ENCODE peak calls at places on chromosomes 11 and 22, in eight cellular contexts. T is progenitor cell of endocrine pancreas, G is Calu3, W is astrocyte of the spinal cord, E is right lobe of liver, N is RWPE2, X is GM13977, R is mammary epithelial cell. O is an unnamed sample.

GRCh38 chr11:1041471-1041870 is 5.0 kb upstream of the MUC6 start:
- DNase-seq in W (no peak), T (no peak), G (no peak), E (no peak), N (no peak), X (no peak), R (no peak), O (no peak)

GRCh38 chr11:134069426-134069921 is 602 bp downstream of the JAM3 start:
- DNase-seq in W (peak), X (no peak), E (no peak), R (no peak), T (no peak), N (no peak), G (no peak), O (peak)

GRCh38 chr11:130074736-130075135 is 5.0 kb downstream of the APLP2 start:
- DNase-seq in X (no peak), T (no peak), N (no peak), G (no peak), E (no peak), R (no peak), W (no peak), O (no peak)

GRCh38 chr11:1353383-1354124 is 36.2 kb upstream of the BRSK2 start:
- DNase-seq in X (no peak), G (no peak), E (no peak), T (no peak), N (no peak), R (no peak), W (no peak), O (no peak)

GRCh38 chr22:50261615-50262459 is at the start of gene MAPK12:
- DNase-seq in G (peak), N (no peak), R (no peak), E (no peak), X (peak), T (peak), W (no peak), O (peak)

GRCh38 chr11:33445761-33446161 is 188.6 kb downstream of the HIPK3 start:
- DNase-seq in G (no peak), E (no peak), X (no peak), W (peak), T (no peak), R (no peak), N (no peak), O (no peak)

GRCh38 chr11:57819272-57819979 is 57.8 kb downstream of the CTNND1 start:
- DNase-seq in T (no peak), E (no peak), R (no peak), W (no peak), N (no peak), G (no peak), X (no peak), O (no peak)

GRCh38 chr22:30332551-30332950 is 5.8 kb upstream of the TBC1D10A start:
- DNase-seq in X (no peak), G (no peak), W (no peak), E (no peak), N (no peak), R (no peak), T (no peak), O (no peak)

GRCh38 chr22:23182289-23183106 is 2.2 kb downstream of the BCR start:
- DNase-seq in R (peak), T (no peak), N (no peak), E (no peak), X (peak), W (no peak), G (peak), O (peak)

GRCh38 chr11:27296406-27296994 is 66.5 kb downstream of the CCDC34 start:
- DNase-seq in T (no peak), R (peak), W (peak), X (peak), E (no peak), N (no peak), G (peak), O (no peak)

GRCh38 chr11:18013790-18014507 is 1.1 kb upstream of the SERGEF start:
- DNase-seq in R (no peak), T (no peak), X (no peak), E (no peak), N (no peak), W (peak), G (no peak), O (peak)

GRCh38 chr22:39613549-39613921 is 43.0 kb downstream of the CACNA1I start:
- DNase-seq in E (no peak), N (no peak), R (no peak), T (no peak), W (no peak), G (no peak), X (no peak), O (no peak)

GRCh38 chr11:117231637-117232021 is 244 bp downstream of the PCSK7 start:
- DNase-seq in N (no peak), T (no peak), X (no peak), W (no peak), R (no peak), G (no peak), E (no peak), O (no peak)

GRCh38 chr11:93444671-93445073 is 98.5 kb downstream of the SMCO4 start:
- DNase-seq in X (no peak), E (no peak), T (peak), W (peak), R (peak), N (no peak), G (no peak), O (peak)

GRCh38 chr11:118910309-118911112 is 15.2 kb downstream of the BCL9L start:
- DNase-seq in T (peak), R (peak), W (peak), E (peak), N (peak), G (peak), X (no peak), O (peak)

GRCh38 chr11:109552376-109552775 is 130.4 kb downstream of the C11orf87 start:
- DNase-seq in W (no peak), E (no peak), T (no peak), G (no peak), X (no peak), R (peak), N (no peak), O (no peak)

GRCh38 chr22:36220457-36220921 is 18.8 kb downstream of the APOL2 start:
- DNase-seq in X (no peak), E (no peak), N (no peak), G (no peak), T (no peak), W (peak), R (no peak), O (no peak)

GRCh38 chr11:102587722-102588121 is 37.4 kb downstream of the MMP20 start:
- DNase-seq in W (no peak), N (no peak), T (no peak), X (no peak), G (no peak), E (no peak), R (no peak), O (no peak)

GRCh38 chr11:18144243-18144642 is 11.9 kb downstream of the MRGPRX3 start:
- DNase-seq in R (peak), E (no peak), W (no peak), X (no peak), G (peak), N (no peak), T (no peak), O (no peak)

GRCh38 chr11:58919561-58919960 is 19.7 kb upstream of the GLYATL1 start:
- DNase-seq in R (no peak), W (peak), N (no peak), T (no peak), E (no peak), X (no peak), G (no peak), O (no peak)

GRCh38 chr11:8252388-8252787 is 11.3 kb downstream of the LMO1 start:
- DNase-seq in X (no peak), N (no peak), R (no peak), G (no peak), T (no peak), E (peak), W (no peak), O (no peak)

GRCh38 chr11:133202816-133203215 is 329.5 kb downstream of the OPCML start:
- DNase-seq in R (no peak), W (no peak), G (no peak), E (no peak), T (no peak), X (no peak), N (no peak), O (no peak)

GRCh38 chr11:69640995-69641581 is at the start of gene CCND1:
- DNase-seq in G (peak), W (peak), T (peak), N (peak), X (peak), E (peak), R (peak), O (peak)

GRCh38 chr11:55942785-55943392 is 6.7 kb upstream of the OR5I1 start:
- DNase-seq in R (peak), N (no peak), G (peak), E (no peak), X (peak), T (no peak), W (peak), O (no peak)

GRCh38 chr22:24324137-24324536 is 53.5 kb downstream of the SPECC1L start:
- DNase-seq in E (no peak), W (no peak), G (no peak), R (no peak), T (no peak), N (no peak), X (no peak), O (no peak)

GRCh38 chr11:41795004-41795403 is 335.6 kb upstream of the LRRC4C start:
- DNase-seq in T (no peak), X (no peak), R (peak), N (no peak), G (no peak), W (no peak), E (no peak), O (no peak)

GRCh38 chr11:74820763-74821162 is 72.1 kb downstream of the RNF169 start:
- DNase-seq in E (no peak), G (no peak), R (peak), T (no peak), N (no peak), X (no peak), W (peak), O (no peak)

GRCh38 chr11:86473991-86474833 is 99.5 kb downstream of the CCDC81 start:
- DNase-seq in T (no peak), X (no peak), W (no peak), N (no peak), R (peak), E (no peak), G (no peak), O (no peak)

GRCh38 chr11:60880635-60881282 is 13.4 kb downstream of the ZP1 start:
- DNase-seq in T (no peak), E (no peak), R (no peak), X (no peak), G (no peak), N (no peak), W (no peak), O (peak)

GRCh38 chr11:68382358-68382998 is 70.1 kb downstream of the LRP5 start:
- DNase-seq in W (no peak), T (no peak), E (no peak), R (no peak), X (no peak), G (no peak), N (no peak), O (no peak)

GRCh38 chr11:133520707-133521106 is 11.6 kb downstream of the OPCML start:
- DNase-seq in R (no peak), E (peak), T (no peak), G (no peak), X (no peak), N (no peak), W (no peak), O (no peak)

GRCh38 chr22:37920131-37920530 is 14.0 kb downstream of the MICALL1 start:
- DNase-seq in W (no peak), R (no peak), X (no peak), E (no peak), T (no peak), G (no peak), N (no peak), O (no peak)

GRCh38 chr11:47467372-47467771 is 18.4 kb upstream of the RAPSN start:
- DNase-seq in E (peak), R (no peak), T (no peak), G (no peak), X (no peak), N (no peak), W (no peak), O (no peak)

GRCh38 chr11:63362196-63362829 is 7.3 kb upstream of the SLC22A9 start:
- DNase-seq in E (no peak), T (no peak), R (no peak), X (no peak), G (no peak), N (no peak), W (no peak), O (no peak)

GRCh38 chr11:76578655-76579046 is 91.9 kb downstream of the LRRC32 start:
- DNase-seq in N (no peak), W (peak), T (no peak), X (no peak), R (no peak), E (peak), G (no peak), O (peak)

GRCh38 chr11:76579752-76580151 is 90.8 kb downstream of the LRRC32 start:
- DNase-seq in R (no peak), G (no peak), T (no peak), X (no peak), E (no peak), N (no peak), W (no peak), O (no peak)

GRCh38 chr11:76577921-76578654 is 92.5 kb downstream of the LRRC32 start:
- DNase-seq in G (no peak), T (no peak), W (no peak), R (no peak), X (no peak), E (no peak), N (no peak), O (no peak)

GRCh38 chr11:76577199-76577920 is 93.2 kb downstream of the LRRC32 start:
- DNase-seq in T (no peak), N (peak), X (no peak), E (peak), W (peak), R (peak), G (peak), O (peak)

DNA sequence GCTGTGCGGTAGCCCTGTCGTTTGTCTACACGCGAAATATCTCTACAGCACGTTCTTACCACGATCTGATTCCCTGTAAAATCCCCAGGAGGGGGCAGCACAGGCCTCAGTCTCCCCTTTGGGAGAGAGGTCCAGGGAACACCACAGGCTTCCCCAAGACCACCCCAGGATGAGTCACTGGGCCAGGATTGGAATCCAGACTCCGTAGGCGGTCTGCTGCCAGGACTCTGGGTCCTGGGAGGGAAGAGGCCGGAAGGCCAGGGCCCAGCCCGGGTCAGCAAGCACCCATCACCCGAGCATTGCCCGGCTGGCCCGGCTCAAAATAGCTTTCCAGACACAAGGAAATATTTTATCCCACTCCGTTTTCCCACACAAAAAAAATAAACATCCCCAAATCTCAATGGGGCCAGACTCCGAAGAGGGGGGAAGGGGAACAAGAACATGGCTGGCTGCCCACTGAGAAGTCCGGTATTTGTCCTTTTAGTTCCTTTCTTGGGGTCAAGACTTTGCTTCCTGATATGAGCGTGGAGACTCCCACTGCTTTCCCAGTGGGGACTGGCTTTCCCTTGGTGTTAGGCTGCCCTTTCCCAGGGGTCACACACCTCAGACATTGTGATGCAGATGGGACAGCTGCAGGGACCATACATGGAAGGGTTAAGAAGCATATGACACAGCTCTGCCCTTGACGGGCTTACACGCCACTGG is 91.3 kb downstream of the LRRC32 start:
- DNase-seq in G (no peak), R (no peak), W (peak), T (no peak), N (no peak), E (peak), X (no peak), O (no peak)
- TF ChIP-seq CTCF in G (no peak), R (no peak), W (peak), T (no peak), N (no peak), E (no peak), X (no peak), O (no peak)

DNA sequence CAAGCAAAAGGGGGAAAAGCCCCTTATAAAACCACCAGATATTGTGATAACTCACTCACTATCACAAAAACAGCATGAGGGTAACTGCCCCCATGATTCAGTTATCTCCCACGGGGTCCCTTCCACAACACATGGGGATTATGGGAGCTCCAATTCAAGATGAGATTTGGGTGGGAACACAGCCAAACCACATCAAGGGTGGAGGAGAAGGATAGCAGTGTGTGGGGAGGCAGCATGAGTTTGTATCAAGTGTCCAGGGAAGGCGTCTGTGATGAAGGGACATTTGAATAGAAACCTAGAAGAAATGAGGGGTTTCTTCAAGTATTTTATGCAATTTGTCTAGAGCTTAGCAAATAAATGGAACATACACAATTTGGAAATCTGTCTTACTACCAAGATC is 98.2 kb downstream of the SLC1A2 start:
- DNase-seq in T (no peak), W (no peak), G (no peak), N (no peak), E (no peak), R (no peak), X (no peak), O (no peak)
- TF ChIP-seq CTCF in T (no peak), W (no peak), G (no peak), N (no peak), E (no peak), R (no peak), X (no peak), O (no peak)

GRCh38 chr11:65380460-65381126 is 1.9 kb downstream of the SLC25A45 start:
- DNase-seq in N (no peak), G (no peak), R (no peak), T (no peak), W (no peak), X (no peak), E (no peak), O (no peak)
- TF ChIP-seq CTCF in N (no peak), G (no peak), R (peak), T (peak), W (no peak), X (no peak), E (no peak), O (no peak)

GRCh38 chr11:94521684-94522083 is 9.4 kb downstream of the C11orf97 start:
- DNase-seq in N (no peak), E (no peak), T (no peak), W (no peak), G (no peak), R (no peak), X (peak), O (no peak)
- TF ChIP-seq CTCF in N (peak), E (peak), T (peak), W (peak), G (no peak), R (peak), X (peak), O (peak)

DNA sequence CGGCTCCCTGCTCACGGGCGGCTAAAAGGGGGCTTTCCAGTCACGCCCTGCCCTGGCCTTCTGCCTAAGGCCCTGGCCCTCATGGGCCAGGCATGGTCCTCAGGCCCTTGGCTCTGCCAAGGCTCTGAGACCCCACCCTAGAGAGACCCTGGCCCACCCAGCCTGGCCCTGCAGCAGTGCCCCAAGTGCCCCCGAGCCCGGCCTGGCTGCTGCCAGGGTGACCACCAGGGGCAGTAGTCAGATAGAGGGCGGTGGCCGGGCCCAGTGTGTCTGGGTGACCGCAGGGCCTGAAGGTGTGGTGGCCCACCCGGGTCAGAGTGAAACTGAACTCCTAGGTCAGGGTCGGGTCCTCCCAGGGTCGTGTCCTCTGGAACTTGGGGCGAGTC is 29.4 kb upstream of the CCDC188 start:
- DNase-seq in X (no peak), W (no peak), N (no peak), T (no peak), R (no peak), G (peak), E (no peak), O (no peak)
- TF ChIP-seq CTCF in X (no peak), W (peak), N (no peak), T (peak), R (peak), G (peak), E (no peak), O (peak)

GRCh38 chr11:105466582-105467228 is 143.2 kb upstream of the GRIA4 start:
- DNase-seq in R (peak), N (peak), E (no peak), T (no peak), X (no peak), W (peak), G (peak), O (no peak)

GRCh38 chr11:105468154-105468553 is 141.7 kb upstream of the GRIA4 start:
- DNase-seq in N (no peak), G (no peak), W (no peak), R (no peak), T (no peak), X (no peak), E (no peak), O (no peak)

DNA sequence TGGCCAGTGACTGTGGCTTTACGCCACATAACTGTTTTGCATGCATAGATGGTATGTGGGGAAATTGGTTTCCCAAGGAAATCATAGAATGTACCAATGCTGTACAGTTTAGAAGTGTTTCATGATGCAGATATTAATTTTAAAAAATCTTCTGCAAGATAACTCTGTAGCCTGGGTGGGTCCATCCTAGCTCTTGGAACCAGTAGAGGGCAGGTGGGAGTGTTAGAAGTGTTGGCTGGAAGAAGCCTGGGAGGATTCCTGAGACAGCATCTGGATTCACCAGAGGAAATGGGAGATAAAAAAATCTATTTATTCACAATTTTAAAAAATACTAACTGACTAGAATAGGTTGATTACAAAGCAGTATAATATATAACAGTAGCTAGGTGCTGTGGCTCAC is 139.9 kb upstream of the GRIA4 start:
- DNase-seq in R (no peak), E (no peak), W (no peak), X (no peak), T (no peak), N (no peak), G (no peak), O (no peak)
- TF ChIP-seq CTCF in R (no peak), E (no peak), W (no peak), X (no peak), T (no peak), N (no peak), G (no peak), O (no peak)

GRCh38 chr11:31045335-31045734 is 324.2 kb downstream of the DCDC1 start:
- DNase-seq in R (no peak), W (peak), E (no peak), N (no peak), G (no peak), T (no peak), X (no peak), O (no peak)
- TF ChIP-seq CTCF in R (peak), W (peak), E (peak), N (peak), G (no peak), T (peak), X (peak), O (peak)

DNA sequence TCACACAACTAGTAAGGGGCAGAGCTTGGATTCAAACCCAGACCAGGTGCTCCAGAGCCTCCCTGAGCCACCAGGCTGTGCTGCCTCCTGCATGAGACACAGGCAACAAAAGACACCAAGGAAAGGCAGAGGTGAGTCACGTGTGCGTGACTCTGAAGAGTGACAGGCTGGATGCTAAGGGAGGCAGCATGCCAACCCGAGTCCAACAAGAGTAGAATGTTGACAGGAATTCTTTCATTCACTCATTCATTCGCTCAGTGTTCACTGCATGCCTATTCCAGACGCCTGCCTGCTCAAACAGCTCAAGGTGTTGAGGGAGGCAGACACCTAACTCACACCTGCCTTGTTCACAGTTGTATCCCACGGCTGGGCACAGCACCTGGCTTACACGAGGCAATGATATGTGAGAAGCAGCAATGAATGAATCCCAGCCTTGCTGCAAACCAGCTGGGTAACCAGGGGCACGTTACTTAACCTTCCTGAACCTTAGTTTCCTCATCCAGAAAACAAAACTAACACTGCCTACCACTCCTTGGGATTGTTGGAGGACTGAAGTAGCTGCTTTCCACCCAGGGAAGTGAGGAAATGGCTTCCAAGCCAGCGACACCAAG is 73.8 kb upstream of the ARFGAP3 start:
- DNase-seq in R (peak), G (peak), E (no peak), W (no peak), X (no peak), T (no peak), N (no peak), O (no peak)
- TF ChIP-seq CTCF in R (peak), G (peak), E (no peak), W (peak), X (peak), T (no peak), N (peak), O (no peak)